ENCODE peak calls at places on chromosome 12, in five cellular contexts. N, T, F, L and A are unnamed samples.
A peak's percentile ranks its signal among the peaks of the same experiment; 100 is the strongest.

GRCh38 chr12:57835366-57836288 is 10.9 kb downstream of the CTDSP2 start:
- DNase-seq in N (peak; percentile 49), T (no peak), F (no peak), L (no peak), A (no peak)

GRCh38 chr12:569803-570236 is 93.4 kb downstream of the NINJ2 start:
- DNase-seq in N (peak; percentile 95), T (peak; percentile 59), F (peak; percentile 95), L (peak; percentile 80), A (peak; percentile 92)

GRCh38 chr12:4555804-4556203 is 6.2 kb upstream of the DYRK4 start:
- DNase-seq in N (peak; percentile 37), T (no peak), F (no peak), L (no peak), A (no peak)

GRCh38 chr12:4679711-4680110 is 30.8 kb downstream of the NDUFA9 start:
- DNase-seq in N (no peak), T (no peak), F (no peak), L (no peak), A (no peak)

GRCh38 chr12:4273651-4274395 is at the start of gene CCND2:
- DNase-seq in N (peak; percentile 70), T (no peak), F (peak; percentile 95), L (no peak), A (peak; percentile 92)

GRCh38 chr12:128654462-128654861 is 169.3 kb downstream of the SLC15A4 start:
- DNase-seq in N (no peak), T (no peak), F (no peak), L (no peak), A (no peak)

GRCh38 chr12:1797991-1798733 is 22.2 kb upstream of the LRTM2 start:
- DNase-seq in N (no peak), T (no peak), F (no peak), L (no peak), A (no peak)

GRCh38 chr12:101945361-101946232 is 68.2 kb downstream of the DRAM1 start:
- DNase-seq in N (peak; percentile 55), T (no peak), F (peak; percentile 62), L (peak; percentile 52), A (no peak)

GRCh38 chr12:57237952-57238853 is 8.7 kb downstream of the SHMT2 start:
- DNase-seq in N (peak; percentile 58), T (no peak), F (no peak), L (no peak), A (peak; percentile 76)

GRCh38 chr12:130768120-130768519 is 52.0 kb upstream of the RIMBP2 start:
- DNase-seq in N (no peak), T (no peak), F (no peak), L (peak; percentile 62), A (no peak)

GRCh38 chr12:2691001-2691339 is 103.8 kb upstream of the FKBP4 start:
- DNase-seq in N (no peak), T (no peak), F (peak; percentile 57), L (no peak), A (peak; percentile 74)

GRCh38 chr12:21941522-21942376 is 523 bp upstream of the ABCC9 start:
- DNase-seq in N (peak; percentile 90), T (no peak), F (peak; percentile 75), L (no peak), A (peak; percentile 79)

GRCh38 chr12:823043-823698 is 70.8 kb downstream of the WNK1 start:
- DNase-seq in N (no peak), T (no peak), F (no peak), L (no peak), A (no peak)

GRCh38 chr12:85828576-85828975 is 7.6 kb downstream of the RASSF9 start:
- DNase-seq in N (no peak), T (no peak), F (no peak), L (no peak), A (no peak)

GRCh38 chr12:121933522-121934317 is 15.3 kb downstream of the CFAP251 start:
- DNase-seq in N (no peak), T (no peak), F (peak; percentile 50), L (no peak), A (peak; percentile 44)

GRCh38 chr12:7782055-7782454 is 7.1 kb upstream of the NANOG start:
- DNase-seq in N (no peak), T (no peak), F (no peak), L (no peak), A (no peak)
- H3K4me1 ChIP-seq in N (no peaks in the 10 kb centered on the region), T (no peaks in the 10 kb centered on the region), F (no peaks in the 10 kb centered on the region), L (no peaks in the 10 kb centered on the region), A (no peaks in the 10 kb centered on the region)

DNA sequence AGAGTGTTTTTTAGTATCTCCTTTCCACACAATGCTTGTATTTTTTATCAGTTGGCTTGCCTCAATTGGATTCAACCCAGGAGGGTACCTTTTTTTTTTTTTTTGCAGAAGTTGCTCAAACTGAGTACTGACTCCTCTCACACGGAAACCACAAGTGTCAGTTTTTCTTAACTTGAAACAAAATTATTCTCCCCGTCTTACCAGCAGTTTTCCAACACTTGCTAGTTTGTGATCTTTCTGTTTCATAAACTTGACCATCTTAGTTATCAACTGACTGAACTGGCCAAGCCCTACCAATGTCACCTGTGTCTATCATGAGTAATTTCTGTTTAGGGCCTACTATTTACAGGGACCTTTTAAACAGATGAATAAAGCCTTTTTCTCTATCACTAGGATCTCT is 34.1 kb upstream of the ITPR2 start:
- DNase-seq in N (no peak), T (no peak), F (no peak), L (no peak), A (no peak)
- TF ChIP-seq EZH2phosphoT487 in N (no peak), T (no peak), F (no peak), L (no peak), A (no peak)

DNA sequence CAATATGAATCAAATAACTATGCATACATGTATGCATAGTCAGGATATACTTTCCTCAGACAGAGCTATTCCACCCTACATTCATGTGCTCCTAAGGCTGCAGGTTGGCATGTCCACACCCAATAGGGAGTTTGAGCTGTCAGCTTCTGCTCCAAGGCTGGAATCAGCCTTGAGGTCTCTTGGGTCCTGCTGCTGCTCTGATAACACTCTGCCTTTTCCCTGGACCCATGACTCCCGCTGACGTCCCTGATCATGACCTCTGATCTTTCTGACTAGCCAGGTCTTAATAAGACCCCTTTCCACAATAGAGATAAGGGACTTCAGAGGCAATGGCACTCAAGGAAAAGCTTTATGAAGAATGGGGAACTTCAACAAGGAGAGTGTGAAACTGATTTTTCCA is 5.7 kb downstream of the PITPNM2 start:
- DNase-seq in N (no peak), T (no peak), F (no peak), L (no peak), A (no peak)
- H3K4me1 ChIP-seq in N (peaks cover 29% of the 10 kb centered on the region), T (peaks cover 36% of the 10 kb centered on the region), F (peaks cover 45% of the 10 kb centered on the region), L (peaks cover 34% of the 10 kb centered on the region), A (peaks cover 19% of the 10 kb centered on the region)

GRCh38 chr12:119082496-119082895 is 96.2 kb upstream of the HSPB8 start:
- DNase-seq in N (no peak), T (no peak), F (no peak), L (no peak), A (peak; percentile 18)
- TF ChIP-seq EZH2phosphoT487 in N (no peak), T (no peak), F (no peak), L (no peak), A (no peak)

GRCh38 chr12:53756300-53757094 is 4.7 kb upstream of the CISTR start:
- DNase-seq in N (no peak), T (no peak), F (no peak), L (no peak), A (peak; percentile 55)
- H3K4me1 ChIP-seq in N (no peaks in the 10 kb centered on the region), T (peaks cover 3% of the 10 kb centered on the region), F (peaks cover 4% of the 10 kb centered on the region), L (peaks cover 10% of the 10 kb centered on the region), A (peaks cover 60% of the 10 kb centered on the region)